ENCODE peak calls at places on chromosomes 12 and 14, in five cellular contexts. O is IMR-90, R is heart right ventricle, P is transverse colon, W is prostate gland. E is an unnamed sample.

GRCh38 chr14:30058401-30058800 is 130.8 kb upstream of the PRKD1 start:
- DNase-seq in P (no peak), W (no peak), O (peak), R (no peak), E (no peak)

GRCh38 chr14:63362305-63362914 is 43.7 kb upstream of the GPHB5 start:
- DNase-seq in O (no peak), W (no peak), P (peak), R (no peak), E (no peak)

GRCh38 chr14:83765200-83765599 is 1764.7 kb upstream of the FLRT2 start:
- DNase-seq in P (no peak), O (no peak), R (no peak), W (no peak), E (no peak)

GRCh38 chr12:11651785-11652184 is 2.3 kb downstream of the ETV6 start:
- DNase-seq in W (no peak), O (peak), P (peak), R (no peak), E (no peak)

GRCh38 chr14:44962573-44963528 is 861 bp downstream of the TOGARAM1 start:
- DNase-seq in R (peak), W (peak), O (peak), P (peak), E (no peak)

GRCh38 chr12:51070004-51070403 is 13.4 kb downstream of the CSRNP2 start:
- DNase-seq in O (peak), R (no peak), W (no peak), P (no peak), E (peak)

GRCh38 chr12:104133861-104134260 is 4.1 kb downstream of the NFYB start:
- DNase-seq in O (peak), W (no peak), R (no peak), P (no peak), E (no peak)

GRCh38 chr12:20493924-20494323 is 125.6 kb downstream of the PDE3A start:
- DNase-seq in P (no peak), W (no peak), R (no peak), O (peak), E (no peak)

GRCh38 chr14:68408680-68409079 is 384.2 kb downstream of the ZFP36L1 start:
- DNase-seq in O (peak), R (no peak), P (no peak), W (no peak), E (peak)

GRCh38 chr12:32161040-32161439 is 54.4 kb downstream of the BICD1 start:
- DNase-seq in W (no peak), O (no peak), R (no peak), P (no peak), E (no peak)

GRCh38 chr14:66206554-66206953 is 279.6 kb upstream of the CCDC196 start:
- DNase-seq in O (no peak), P (no peak), R (no peak), W (no peak), E (peak)

GRCh38 chr14:90781344-90781761 is 34.9 kb downstream of the TTC7B start:
- DNase-seq in W (no peak), R (no peak), P (no peak), O (peak), E (no peak)

GRCh38 chr12:99959549-99960170 is 25.1 kb downstream of the ANKS1B start:
- DNase-seq in R (no peak), W (no peak), P (no peak), O (no peak), E (no peak)

GRCh38 chr14:24665440-24665991 is 31.5 kb upstream of the GZMB start:
- DNase-seq in R (no peak), O (no peak), W (no peak), P (no peak), E (peak)

GRCh38 chr12:10214131-10214876 is 1.6 kb downstream of the GABARAPL1 start:
- DNase-seq in W (no peak), O (peak), P (no peak), R (no peak), E (no peak)

GRCh38 chr12:618626-619025 is 44.6 kb downstream of the NINJ2 start:
- DNase-seq in W (no peak), O (no peak), R (no peak), P (no peak), E (no peak)

GRCh38 chr14:39368261-39368959 is 63.8 kb downstream of the FBXO33 start:
- DNase-seq in O (peak), P (peak), R (peak), W (peak), E (peak)

GRCh38 chr14:96592591-96593388 is 90.6 kb downstream of the PAPOLA start:
- DNase-seq in W (no peak), P (peak), O (peak), R (peak), E (peak)

GRCh38 chr14:104559769-104560585 is 19.6 kb upstream of the C14orf180 start:
- DNase-seq in P (no peak), R (peak), W (no peak), O (no peak), E (no peak)

GRCh38 chr14:60102389-60102788 is 10.7 kb downstream of the PCNX4 start:
- DNase-seq in P (no peak), R (no peak), W (no peak), O (peak), E (no peak)

GRCh38 chr12:601976-602699 is 61.1 kb downstream of the NINJ2 start:
- DNase-seq in O (no peak), P (no peak), W (no peak), R (no peak), E (no peak)

GRCh38 chr12:86710110-86710509 is 453.9 kb upstream of the MGAT4C start:
- DNase-seq in R (no peak), P (no peak), O (peak), W (no peak), E (no peak)

GRCh38 chr14:23377873-23378563 is 1.2 kb downstream of the CMTM5 start:
- DNase-seq in W (no peak), P (no peak), O (no peak), R (no peak), E (no peak)

GRCh38 chr12:108664338-108665258 is 30.9 kb upstream of the SELPLG start:
- DNase-seq in P (peak), R (peak), W (peak), O (peak), E (peak)

GRCh38 chr12:64792128-64792527 is 32.3 kb upstream of the TBC1D30 start:
- DNase-seq in R (no peak), W (no peak), O (no peak), P (no peak), E (no peak)

GRCh38 chr12:39064712-39065111 is 159.3 kb upstream of the CPNE8 start:
- DNase-seq in P (no peak), W (no peak), O (no peak), R (no peak), E (no peak)

GRCh38 chr12:1162083-1162760 is 171.2 kb downstream of the ERC1 start:
- DNase-seq in O (no peak), R (no peak), P (no peak), W (no peak), E (no peak)

GRCh38 chr12:32947203-32947795 is 50.7 kb upstream of the PKP2 start:
- DNase-seq in P (no peak), O (no peak), R (no peak), W (no peak), E (peak)

GRCh38 chr12:14275886-14276285 is 89.6 kb upstream of the ATF7IP start:
- DNase-seq in O (no peak), R (no peak), P (no peak), W (no peak), E (peak)

GRCh38 chr12:14270392-14270791 is 95.1 kb upstream of the ATF7IP start:
- DNase-seq in P (no peak), W (no peak), O (no peak), R (no peak), E (no peak)

GRCh38 chr12:14275111-14275510 is 90.4 kb upstream of the ATF7IP start:
- DNase-seq in O (no peak), W (no peak), R (no peak), P (no peak), E (no peak)

GRCh38 chr12:14272954-14273910 is 92.2 kb upstream of the ATF7IP start:
- DNase-seq in R (no peak), P (no peak), O (peak), W (peak), E (peak)

GRCh38 chr12:14273911-14274306 is 91.6 kb upstream of the ATF7IP start:
- DNase-seq in O (peak), W (no peak), R (no peak), P (no peak), E (no peak)
- H3K4me3 ChIP-seq in O (no peak), W (no peak), R (no peak), P (no peak), E (no peak)

GRCh38 chr12:123910057-123910456 is 62.6 kb downstream of the CCDC92 start:
- DNase-seq in O (no peak), R (no peak), W (no peak), P (no peak), E (no peak)

GRCh38 chr12:123908884-123909807 is 63.5 kb downstream of the CCDC92 start:
- DNase-seq in P (no peak), W (no peak), O (no peak), R (no peak), E (no peak)

GRCh38 chr12:123907021-123907420 is 65.6 kb downstream of the CCDC92 start:
- DNase-seq in W (no peak), P (no peak), R (no peak), O (no peak), E (no peak)

GRCh38 chr12:123905319-123905925 is 67.2 kb downstream of the CCDC92 start:
- DNase-seq in P (peak), R (no peak), W (no peak), O (peak), E (peak)

DNA sequence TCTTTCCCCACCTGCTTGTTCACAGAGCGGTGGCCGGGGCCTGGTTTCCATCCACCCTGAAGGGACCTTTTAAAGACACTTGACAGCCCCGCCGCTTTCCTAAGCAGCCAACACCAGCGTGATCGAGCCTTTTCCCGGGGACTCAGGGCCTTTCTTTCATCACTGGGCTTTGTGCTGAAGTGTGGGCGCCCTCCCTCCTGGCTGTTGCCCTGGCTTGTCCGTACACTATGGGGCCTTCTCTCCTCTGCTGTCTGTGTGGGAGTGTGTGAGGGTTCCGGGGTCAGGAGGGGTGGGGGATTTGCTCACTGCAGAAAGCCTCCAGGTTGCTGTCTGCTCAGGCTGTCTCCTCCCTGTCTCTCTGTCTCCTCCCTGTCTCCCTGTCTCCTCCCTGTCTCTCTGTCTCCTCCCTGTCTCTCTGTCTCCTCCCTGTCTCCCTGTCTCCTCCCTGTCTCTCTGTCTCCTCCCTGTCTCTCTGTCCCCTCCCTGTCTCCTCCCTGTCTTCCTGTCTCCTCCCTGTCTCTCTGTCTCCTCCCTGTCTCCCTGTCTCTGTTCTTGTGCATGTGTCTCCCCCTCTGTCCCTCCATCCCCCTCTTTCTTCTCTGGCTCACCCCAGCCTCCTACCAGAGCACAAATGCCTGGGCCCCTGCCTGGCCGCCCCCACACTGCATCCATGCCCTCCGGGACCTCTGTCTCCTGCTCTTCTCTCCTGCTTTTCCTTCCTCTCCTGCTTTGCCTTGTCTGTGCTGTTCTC is 64.7 kb downstream of the CCDC92 start:
- DNase-seq in O (no peak), P (no peak), R (no peak), W (no peak), E (no peak)
- H3K4me3 ChIP-seq in O (no peak), P (no peak), R (no peak), W (no peak), E (no peak)

GRCh38 chr14:100819453-100819828 is 6.5 kb upstream of the MEG3 start:
- DNase-seq in W (no peak), R (no peak), P (no peak), O (no peak), E (no peak)

GRCh38 chr14:100818221-100818699 is 7.7 kb upstream of the MEG3 start:
- DNase-seq in P (no peak), O (no peak), W (no peak), R (no peak), E (no peak)

GRCh38 chr14:100816286-100816949 is 9.5 kb upstream of the MEG3 start:
- DNase-seq in P (no peak), W (no peak), O (no peak), R (no peak), E (no peak)

GRCh38 chr14:100815478-100816285 is 10.2 kb upstream of the MEG3 start:
- DNase-seq in W (no peak), O (peak), P (no peak), R (no peak), E (no peak)

DNA sequence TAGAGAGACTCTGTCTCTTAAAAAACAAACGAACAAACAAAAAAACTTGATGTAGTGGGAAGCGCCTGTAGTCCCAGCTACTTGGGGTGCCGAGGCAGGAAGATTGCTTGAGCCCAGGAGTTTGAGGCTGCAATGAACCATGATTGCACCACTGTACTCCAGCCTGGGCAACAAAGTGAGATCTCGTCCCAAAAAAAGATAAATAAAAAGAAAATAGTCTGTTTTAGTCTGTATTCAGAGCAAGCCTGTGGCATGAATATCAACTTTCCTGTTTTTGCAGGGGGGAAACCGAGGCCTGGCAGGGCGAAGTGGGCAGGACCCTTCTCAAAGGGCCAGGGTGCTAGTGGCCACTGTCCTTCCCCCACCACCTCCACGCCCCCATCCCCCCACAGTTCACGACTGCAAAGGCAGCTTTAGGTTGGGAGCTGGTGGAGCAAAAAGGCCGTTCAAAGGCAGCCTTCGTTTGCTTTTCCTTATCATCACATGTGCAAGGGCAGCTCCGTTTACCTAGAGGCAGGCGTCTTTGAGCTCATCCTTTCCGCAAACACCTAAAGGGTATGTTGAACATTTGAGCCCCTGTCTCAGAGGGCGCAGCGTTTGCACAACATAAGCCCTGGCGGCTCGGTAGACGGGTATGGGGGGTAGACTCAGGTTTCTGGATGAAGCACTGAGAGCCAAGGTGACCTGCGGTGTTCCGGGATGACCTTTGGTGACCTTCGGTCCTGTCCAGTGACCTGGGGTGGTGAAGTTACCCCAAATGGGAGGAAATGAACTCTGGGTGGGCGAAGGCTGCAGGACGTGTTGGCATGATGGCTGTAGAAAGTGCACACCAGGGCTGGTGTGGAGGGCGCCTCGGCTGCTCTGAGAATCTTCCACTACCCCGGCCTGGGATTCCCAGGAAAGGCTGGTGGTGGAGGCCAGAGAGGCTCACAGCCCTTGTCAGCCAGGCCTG is 8.7 kb upstream of the MEG3 start:
- DNase-seq in W (no peak), O (no peak), P (no peak), R (no peak), E (no peak)
- H3K4me3 ChIP-seq in W (no peak), O (no peak), P (no peak), R (no peak), E (no peak)

DNA sequence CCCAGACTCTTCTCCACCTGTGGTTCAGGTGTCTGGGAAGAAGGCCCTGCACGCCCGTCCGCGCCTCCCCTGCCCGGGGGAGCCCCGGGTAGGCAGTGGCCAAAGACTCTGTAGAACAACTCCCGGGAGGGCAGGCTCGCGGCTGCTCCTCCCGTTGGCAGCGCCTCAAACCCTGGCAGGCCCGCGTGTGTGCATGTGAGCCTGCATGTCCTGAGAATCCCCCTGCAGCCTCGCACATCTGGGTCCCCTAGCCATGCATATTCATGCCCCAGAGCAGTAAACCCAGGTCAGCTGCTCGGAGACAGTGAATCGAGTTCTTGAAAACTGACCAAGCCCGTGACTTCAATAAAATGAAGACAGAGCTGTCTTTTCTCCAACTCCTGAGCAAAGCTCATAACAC is 165.9 kb downstream of the MON2 start:
- DNase-seq in P (peak), W (peak), R (peak), O (no peak), E (no peak)
- H3K4me3 ChIP-seq in P (peak), W (peak), R (peak), O (peak), E (no peak)

DNA sequence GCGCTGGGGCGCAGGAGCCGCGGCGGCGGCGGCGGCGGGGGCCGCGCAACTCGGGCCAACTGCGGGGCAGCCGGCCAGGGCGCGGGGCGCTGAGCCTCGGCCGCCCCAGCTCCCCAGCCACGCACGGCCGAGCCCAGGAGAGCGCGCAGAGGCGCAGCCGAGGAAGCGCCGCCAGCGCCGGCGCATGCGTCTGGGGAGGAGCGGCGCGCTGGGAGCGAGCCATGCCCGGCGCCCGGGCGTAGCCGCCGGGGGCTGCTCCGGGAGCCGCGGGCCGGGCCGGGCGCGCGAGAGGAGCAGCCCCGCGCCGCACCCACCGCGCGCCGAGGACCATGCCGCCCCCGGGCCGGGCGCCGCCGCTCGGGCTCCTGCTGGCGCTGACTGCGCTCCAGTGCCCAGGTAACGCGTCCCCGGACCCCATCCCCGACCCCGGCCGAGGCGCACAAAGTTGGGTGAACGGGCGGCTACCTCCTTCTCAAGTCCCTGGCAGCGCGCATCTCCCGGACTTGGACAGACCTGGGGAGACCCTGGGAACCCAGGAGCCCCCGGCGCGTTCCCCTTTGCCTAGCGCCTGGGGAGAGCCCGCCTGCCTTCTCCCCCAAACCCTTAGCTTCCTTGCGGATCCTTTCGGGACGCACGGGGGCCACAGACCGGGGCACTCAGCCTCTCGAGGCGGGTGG is 121.4 kb downstream of the AACS start:
- DNase-seq in R (no peak), O (no peak), W (no peak), P (no peak), E (no peak)
- H3K4me3 ChIP-seq in R (peak), O (no peak), W (peak), P (no peak), E (no peak)

GRCh38 chr12:114963846-114964245 is 279.9 kb upstream of the TBX3 start:
- DNase-seq in O (no peak), W (no peak), R (no peak), P (no peak), E (no peak)

GRCh38 chr12:114958538-114958937 is 274.6 kb upstream of the TBX3 start:
- DNase-seq in P (no peak), O (no peak), R (no peak), W (no peak), E (no peak)

GRCh38 chr12:114967187-114967586 is 283.2 kb upstream of the TBX3 start:
- DNase-seq in P (no peak), O (no peak), W (no peak), R (no peak), E (no peak)

GRCh38 chr12:114955414-114956014 is 271.5 kb upstream of the TBX3 start:
- DNase-seq in W (no peak), O (peak), P (no peak), R (no peak), E (no peak)

GRCh38 chr12:114961491-114961890 is 277.5 kb upstream of the TBX3 start:
- DNase-seq in O (no peak), R (no peak), W (no peak), P (no peak), E (no peak)
- H3K4me3 ChIP-seq in O (no peak), R (no peak), W (no peak), P (no peak), E (no peak)